ENCODE peak calls at places on chromosomes 4 and X, in ten cellular contexts. W, B, Z, C, D, E, Y, A, G and S are unnamed samples.

GRCh38 chr4:62571494-62571893 is 1371.4 kb downstream of the ADGRL3 start:
- DNase-seq in D (no peak), C (no peak), E (no peak), Y (no peak), Z (no peak), G (no peak), W (no peak), A (no peak), B (no peak), S (no peak)

GRCh38 chr4:6460876-6461275 is 11.5 kb downstream of the PPP2R2C start:
- DNase-seq in A (no peak), E (no peak), B (no peak), D (no peak), C (no peak), Y (no peak), W (no peak), G (no peak), Z (no peak), S (no peak)

GRCh38 chr4:73067971-73068394 is 1.5 kb downstream of the COX18 start:
- DNase-seq in B (no peak), C (no peak), Y (no peak), Z (no peak), A (peak), G (no peak), W (no peak), E (no peak), D (no peak), S (no peak)

GRCh38 chr4:87117051-87117729 is 103.2 kb downstream of the KLHL8 start:
- DNase-seq in Y (no peak), E (no peak), B (no peak), G (no peak), A (no peak), D (no peak), C (no peak), W (no peak), Z (no peak), S (no peak)

GRCh38 chr4:4574792-4575191 is 32.9 kb upstream of the STX18 start:
- DNase-seq in C (no peak), W (peak), Z (peak), D (no peak), E (no peak), G (no peak), B (no peak), Y (no peak), A (peak), S (peak)

GRCh38 chr4:19739101-19739651 is 512.5 kb upstream of the SLIT2 start:
- DNase-seq in C (no peak), A (peak), G (no peak), Y (peak), E (peak), W (peak), Z (no peak), D (no peak), B (no peak), S (no peak)

GRCh38 chr4:153792007-153792892 is 3.4 kb upstream of the SFRP2 start:
- DNase-seq in A (no peak), W (no peak), C (no peak), G (peak), Y (no peak), D (peak), B (peak), E (no peak), Z (peak), S (no peak)

GRCh38 chr4:6372649-6373525 is 99.5 kb downstream of the PPP2R2C start:
- DNase-seq in B (no peak), W (peak), E (peak), A (peak), Z (no peak), C (no peak), D (no peak), G (peak), Y (no peak), S (no peak)

GRCh38 chr4:40842725-40843401 is 93.1 kb downstream of the NSUN7 start:
- DNase-seq in G (no peak), E (no peak), W (no peak), C (no peak), A (peak), Y (no peak), B (no peak), D (no peak), Z (no peak), S (no peak)

GRCh38 chrX:65463550-65463949 is 71.0 kb downstream of the LAS1L start:
- DNase-seq in C (no peak), B (no peak), Z (no peak), A (peak), Y (no peak), D (no peak), G (no peak), W (no peak), E (no peak), S (no peak)

GRCh38 chr4:69044247-69044646 is 52.0 kb upstream of the UGT2B7 start:
- DNase-seq in D (no peak), A (peak), E (no peak), Y (no peak), W (no peak), Z (no peak), C (no peak), B (no peak), G (no peak), S (no peak)

GRCh38 chr4:159060161-159060560 is 42.7 kb upstream of the RAPGEF2 start:
- DNase-seq in W (no peak), E (no peak), B (no peak), G (no peak), Y (no peak), C (no peak), Z (no peak), A (no peak), D (peak), S (no peak)

GRCh38 chrX:13747836-13748235 is 13.3 kb downstream of the OFD1 start:
- DNase-seq in G (no peak), A (peak), W (peak), Z (no peak), C (no peak), Y (peak), E (no peak), B (no peak), D (peak), S (no peak)

GRCh38 chr4:42404001-42404400 is 6.7 kb downstream of the SHISA3 start:
- DNase-seq in W (no peak), B (no peak), G (no peak), Z (no peak), Y (no peak), A (no peak), C (no peak), D (no peak), E (no peak), S (no peak)

GRCh38 chr4:104420766-104421165 is 73.9 kb downstream of the CXXC4 start:
- DNase-seq in W (no peak), D (no peak), Z (no peak), G (no peak), A (no peak), E (no peak), Y (no peak), B (no peak), C (no peak), S (no peak)

GRCh38 chr4:157514711-157515110 is 294.2 kb downstream of the GRIA2 start:
- DNase-seq in W (no peak), B (no peak), E (no peak), Y (no peak), A (no peak), G (no peak), Z (no peak), D (no peak), C (no peak), S (no peak)

GRCh38 chrX:69555396-69556023 is 51.4 kb downstream of the NALF2 start:
- DNase-seq in A (no peak), B (no peak), C (no peak), Y (no peak), D (no peak), Z (no peak), G (no peak), W (no peak), E (no peak), S (no peak)

GRCh38 chrX:133922390-133922772 is 63.0 kb downstream of the GPC3 start:
- DNase-seq in G (no peak), B (no peak), E (no peak), D (no peak), W (no peak), A (no peak), Z (no peak), C (no peak), Y (no peak), S (no peak)

GRCh38 chr4:171650543-171650942 is 162.7 kb upstream of the GALNTL6 start:
- DNase-seq in W (no peak), D (no peak), Y (no peak), Z (no peak), G (peak), A (no peak), C (no peak), B (no peak), E (no peak), S (no peak)

GRCh38 chr4:8307126-8307525 is 37.6 kb downstream of the HTRA3 start:
- DNase-seq in C (no peak), E (no peak), B (no peak), Y (no peak), D (no peak), W (no peak), G (no peak), Z (peak), A (no peak), S (no peak)

GRCh38 chr4:64192731-64193412 is 216.4 kb downstream of the TECRL start:
- DNase-seq in A (no peak), B (no peak), G (no peak), Z (no peak), C (no peak), D (no peak), E (no peak), Y (no peak), W (no peak), S (no peak)

GRCh38 chr4:61517144-61517543 is 317.0 kb downstream of the ADGRL3 start:
- DNase-seq in B (no peak), C (no peak), A (no peak), W (no peak), G (no peak), Z (no peak), E (no peak), Y (no peak), D (no peak), S (no peak)

GRCh38 chr4:159105063-159105414 is 2.2 kb downstream of the RAPGEF2 start:
- DNase-seq in A (peak), C (no peak), Y (no peak), D (no peak), Z (no peak), E (no peak), B (no peak), W (no peak), G (no peak), S (no peak)

GRCh38 chr4:78207951-78208350 is 150.8 kb downstream of the FRAS1 start:
- DNase-seq in E (no peak), A (no peak), Z (no peak), G (no peak), Y (no peak), W (no peak), C (no peak), D (no peak), B (no peak), S (no peak)